ENCODE peak calls at places on chromosomes 4 and X, in ten cellular contexts. S is breast epithelium; C is hepatocyte; Y is tibial nerve; N is A673; E is kidney; W is CD4-positive, alpha-beta T cell; Q is fibroblast of lung; F is testis; U is lung. D is an unnamed sample.

GRCh38 chr4:168524006-168524405 is 27.2 kb downstream of the PALLD start:
- DNase-seq in N (no peak), U (no peak), Y (no peak), S (no peak), E (no peak), W (no peak), C (no peak), Q (peak; percentile 92), F (no peak), D (no peak)

GRCh38 chr4:166324321-166324720 is 451.3 kb downstream of the TLL1 start:
- DNase-seq in C (peak; percentile 40), W (no peak), Y (no peak), Q (peak; percentile 6), N (peak; percentile 51), S (no peak), E (no peak), U (no peak), F (peak; percentile 51), D (no peak)

GRCh38 chr4:160299177-160299576 is 1196.3 kb downstream of the RAPGEF2 start:
- DNase-seq in W (no peak), F (no peak), Q (no peak), S (no peak), E (no peak), C (no peak), Y (no peak), U (no peak), N (no peak), D (no peak)

GRCh38 chrX:119809185-119809666 is 17.8 kb upstream of the RPL39 start:
- DNase-seq in C (no peak), N (peak; percentile 57), W (no peak), U (no peak), Q (peak; percentile 3), S (no peak), E (no peak), Y (no peak), F (no peak), D (no peak)

GRCh38 chr4:110959041-110959643 is 336.3 kb upstream of the PITX2 start:
- DNase-seq in Y (no peak), S (no peak), E (no peak), Q (peak; percentile 54), W (no peak), F (no peak), N (peak; percentile 40), U (no peak), C (peak; percentile 23), D (no peak)

GRCh38 chr4:139645458-139645857 is 20.2 kb upstream of the MGST2 start:
- DNase-seq in U (no peak), S (no peak), F (no peak), C (no peak), W (no peak), Y (no peak), Q (no peak), E (no peak), N (no peak), D (no peak)

GRCh38 chr4:141416677-141417363 is 196.1 kb downstream of the ZNF330 start:
- DNase-seq in F (no peak), U (no peak), N (no peak), C (no peak), E (no peak), W (no peak), Y (no peak), Q (peak; percentile 49), S (no peak), D (no peak)

GRCh38 chr4:173860079-173860478 is 330.1 kb upstream of the HAND2 start:
- DNase-seq in Q (no peak), W (no peak), F (no peak), Y (no peak), C (no peak), N (no peak), U (no peak), E (no peak), S (no peak), D (no peak)

GRCh38 chr4:145487626-145488025 is 6.0 kb downstream of the SMAD1 start:
- DNase-seq in Q (no peak), Y (no peak), N (peak; percentile 28), S (no peak), C (no peak), U (no peak), F (no peak), E (no peak), W (no peak), D (no peak)

GRCh38 chrX:74902806-74903205 is 22.4 kb downstream of the NEXMIF start:
- DNase-seq in E (no peak), Q (no peak), F (no peak), U (peak; percentile 31), S (no peak), C (no peak), N (no peak), W (no peak), Y (no peak), D (no peak)

GRCh38 chr4:12993923-12994322 is 490.2 kb downstream of the RAB28 start:
- DNase-seq in E (no peak), W (no peak), S (no peak), U (no peak), C (no peak), F (no peak), Y (no peak), N (no peak), Q (no peak), D (no peak)

GRCh38 chrX:134930501-134930900 is 60.3 kb upstream of the SMIM10 start:
- DNase-seq in Q (no peak), Y (no peak), F (no peak), N (no peak), C (no peak), E (no peak), S (no peak), U (no peak), W (no peak), D (no peak)

GRCh38 chr4:26022346-26022891 is 108.4 kb downstream of the SMIM20 start:
- DNase-seq in U (peak; percentile 51), N (no peak), E (no peak), Q (peak; percentile 79), W (no peak), Y (no peak), F (peak; percentile 37), S (no peak), C (peak; percentile 45), D (peak; percentile 59)

DNA sequence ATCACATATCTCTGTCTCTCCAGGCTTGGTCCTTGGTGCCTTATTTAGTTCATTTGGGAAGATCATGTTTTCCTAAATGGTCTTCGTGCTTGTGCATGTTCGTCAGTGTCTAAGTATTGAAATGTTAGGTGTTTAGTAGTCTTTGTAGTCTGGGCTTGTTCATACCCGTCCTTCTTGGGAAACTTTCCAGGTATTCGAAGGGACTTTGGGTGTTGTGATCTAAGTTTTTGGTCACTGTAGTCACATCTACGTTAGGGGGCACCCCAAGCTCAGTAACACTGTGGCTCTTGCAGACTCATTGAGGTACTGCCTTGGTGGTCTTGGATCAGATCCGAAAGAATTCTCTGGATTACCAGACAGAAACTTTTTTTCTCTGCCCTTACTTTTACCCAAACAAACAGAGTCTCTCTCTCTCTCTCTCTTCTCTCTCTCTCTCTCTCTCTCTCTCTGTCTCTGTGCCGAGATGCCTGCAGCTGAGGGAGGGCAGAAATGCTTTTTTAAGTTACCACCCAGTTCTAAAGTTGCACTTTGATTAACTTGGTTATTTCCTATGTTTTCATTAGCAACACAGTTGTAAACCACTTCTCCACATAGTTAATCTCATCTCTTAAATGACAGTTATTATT is 67.6 kb upstream of the SLC7A3 start:
- DNase-seq in C (peak; percentile 58), N (peak; percentile 41), U (no peak), Q (peak; percentile 66), E (no peak), S (no peak), F (peak; percentile 70), Y (peak; percentile 19), W (peak; percentile 2), D (no peak)
- TF ChIP-seq CTCF in C (peak; percentile 51), N (peak; percentile 48), U (no peak), Q (peak; percentile 42), E (peak; percentile 3), S (no peak), F (peak; percentile 14), Y (peak; percentile 15), W (no peak), D (no peak)

GRCh38 chr4:98614655-98615054 is 43.8 kb downstream of the TSPAN5 start:
- DNase-seq in U (no peak), C (no peak), E (no peak), Y (no peak), N (no peak), W (no peak), F (no peak), S (no peak), Q (no peak), D (no peak)
- H3K9me3 ChIP-seq in U (no peaks in the 10 kb centered on the region), C (no peaks in the 10 kb centered on the region), E (no peaks in the 10 kb centered on the region), Y (no peaks in the 10 kb centered on the region), N (no peaks in the 10 kb centered on the region), W (no peaks in the 10 kb centered on the region), F (no peaks in the 10 kb centered on the region), S (no peaks in the 10 kb centered on the region), Q (no peaks in the 10 kb centered on the region), D (no peaks in the 10 kb centered on the region)

GRCh38 chrX:35728481-35728880 is 69.7 kb upstream of the MAGEB16 start:
- DNase-seq in F (no peak), U (no peak), W (no peak), C (no peak), Y (no peak), S (no peak), Q (no peak), N (no peak), E (no peak), D (no peak)

GRCh38 chrX:35722128-35722527 is 76.0 kb upstream of the MAGEB16 start:
- DNase-seq in U (no peak), S (no peak), F (no peak), E (no peak), Q (no peak), N (no peak), W (no peak), Y (no peak), C (no peak), D (no peak)

DNA sequence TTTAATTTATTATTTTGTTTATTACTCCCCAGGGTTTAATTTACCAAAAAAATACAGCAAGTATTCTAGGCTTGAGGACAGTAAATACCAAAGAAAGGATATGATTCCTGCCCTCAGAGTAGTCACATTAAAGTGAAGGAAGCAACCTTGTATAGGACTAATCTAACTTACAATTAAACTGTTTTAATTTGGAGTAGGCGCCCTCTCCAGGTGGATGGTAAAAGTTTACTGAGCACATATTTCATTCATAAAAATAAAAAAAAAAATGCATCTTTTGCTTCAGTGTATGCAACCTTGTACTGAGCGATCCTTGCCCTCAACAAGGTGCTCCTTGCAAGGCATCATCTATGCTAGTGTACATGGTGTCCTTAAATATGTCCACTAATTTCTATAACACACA is 72.0 kb upstream of the MAGEB16 start:
- DNase-seq in Y (no peak), Q (peak; percentile 34), S (no peak), W (no peak), N (peak; percentile 53), U (no peak), F (peak; percentile 14), E (no peak), C (no peak), D (peak; percentile 17)
- TF ChIP-seq CTCF in Y (no peak), Q (no peak), S (no peak), W (no peak), N (peak; percentile 54), U (no peak), F (no peak), E (peak; percentile 11), C (no peak), D (no peak)

DNA sequence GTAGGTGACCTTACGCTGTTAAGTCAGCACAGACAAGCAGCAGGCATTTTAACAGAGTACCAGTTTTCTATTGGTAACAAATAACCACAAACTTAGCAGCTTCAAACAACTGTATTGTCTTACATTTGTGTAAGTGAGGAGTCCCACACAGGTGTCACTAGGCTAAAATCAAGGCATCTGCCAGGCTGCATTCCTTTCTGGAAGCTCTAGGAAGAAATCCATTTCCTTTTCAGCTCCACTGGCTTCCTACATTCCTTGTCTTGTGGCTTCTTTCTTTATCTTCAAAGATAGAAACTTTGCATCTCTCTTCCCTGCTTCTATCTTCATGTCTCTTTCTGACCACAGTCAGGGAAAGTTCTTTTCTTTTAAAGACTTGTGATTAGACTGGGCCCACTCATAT is 139.9 kb downstream of the TMEM144 start:
- DNase-seq in N (no peak), C (no peak), S (no peak), U (no peak), W (no peak), Q (no peak), Y (no peak), F (no peak), E (no peak), D (no peak)
- H3K9me3 ChIP-seq in N (no peaks in the 10 kb centered on the region), C (no peaks in the 10 kb centered on the region), S (no peaks in the 10 kb centered on the region), U (no peaks in the 10 kb centered on the region), W (no peaks in the 10 kb centered on the region), Q (no peaks in the 10 kb centered on the region), Y (no peaks in the 10 kb centered on the region), F (no peaks in the 10 kb centered on the region), E (no peaks in the 10 kb centered on the region), D (no peaks in the 10 kb centered on the region)